ENCODE peak calls at places on chromosomes 16 and 17, in four cellular contexts. One of them, this sample, is unnamed.

GRCh38 chr17:1592751-1593629 is 30.4 kb upstream of the PITPNA start:
- DNase-seq in activated T-helper 2 cell treated with anti-CD3 and anti-CD28 coated beads, Interferon-gamma antibody, Interleukin-2, Interleukin-4, amounts not matched to agents 10 μg/mL and 5 μg/mL and 100 μg/mL, durations not matched to agents 14 hours and 24 hours and 36 hours: no peak
- DNase-seq in H4: no peak
- DNase-seq in tibial artery: no peak
- DNase-seq in this sample: no peak

GRCh38 chr17:66893382-66893781 is 58.5 kb downstream of the CACNG5 start:
- DNase-seq in activated T-helper 2 cell treated with anti-CD3 and anti-CD28 coated beads, Interferon-gamma antibody, Interleukin-2, Interleukin-4, amounts not matched to agents 10 μg/mL and 5 μg/mL and 100 μg/mL, durations not matched to agents 14 hours and 24 hours and 36 hours: no peak
- DNase-seq in H4: no peak
- DNase-seq in tibial artery: no peak
- DNase-seq in this sample: no peak

GRCh38 chr17:39113871-39114270 is 37.6 kb downstream of the PLXDC1 start:
- DNase-seq in activated T-helper 2 cell treated with anti-CD3 and anti-CD28 coated beads, Interferon-gamma antibody, Interleukin-2, Interleukin-4, amounts not matched to agents 10 μg/mL and 5 μg/mL and 100 μg/mL, durations not matched to agents 14 hours and 24 hours and 36 hours: no peak
- DNase-seq in H4: no peak
- DNase-seq in tibial artery: no peak
- DNase-seq in this sample: no peak

GRCh38 chr17:48241131-48241591 is 133.6 kb downstream of the SNX11 start:
- DNase-seq in activated T-helper 2 cell treated with anti-CD3 and anti-CD28 coated beads, Interferon-gamma antibody, Interleukin-2, Interleukin-4, amounts not matched to agents 10 μg/mL and 5 μg/mL and 100 μg/mL, durations not matched to agents 14 hours and 24 hours and 36 hours: no peak
- DNase-seq in H4: peak
- DNase-seq in tibial artery: peak
- DNase-seq in this sample: peak

GRCh38 chr16:6091021-6091420 is 993.4 kb upstream of the EEF2KMT start:
- DNase-seq in activated T-helper 2 cell treated with anti-CD3 and anti-CD28 coated beads, Interferon-gamma antibody, Interleukin-2, Interleukin-4, amounts not matched to agents 10 μg/mL and 5 μg/mL and 100 μg/mL, durations not matched to agents 14 hours and 24 hours and 36 hours: no peak
- DNase-seq in H4: no peak
- DNase-seq in tibial artery: no peak
- DNase-seq in this sample: no peak

GRCh38 chr17:19573075-19573474 is 39.4 kb downstream of the SLC47A1 start:
- DNase-seq in activated T-helper 2 cell treated with anti-CD3 and anti-CD28 coated beads, Interferon-gamma antibody, Interleukin-2, Interleukin-4, amounts not matched to agents 10 μg/mL and 5 μg/mL and 100 μg/mL, durations not matched to agents 14 hours and 24 hours and 36 hours: no peak
- DNase-seq in H4: no peak
- DNase-seq in tibial artery: no peak
- DNase-seq in this sample: no peak

GRCh38 chr17:76461765-76462555 is 5.4 kb upstream of the AANAT start:
- DNase-seq in activated T-helper 2 cell treated with anti-CD3 and anti-CD28 coated beads, Interferon-gamma antibody, Interleukin-2, Interleukin-4, amounts not matched to agents 10 μg/mL and 5 μg/mL and 100 μg/mL, durations not matched to agents 14 hours and 24 hours and 36 hours: no peak
- DNase-seq in H4: no peak
- DNase-seq in tibial artery: no peak
- DNase-seq in this sample: no peak

GRCh38 chr16:84826558-84826941 is 6.8 kb downstream of the CRISPLD2 start:
- DNase-seq in activated T-helper 2 cell treated with anti-CD3 and anti-CD28 coated beads, Interferon-gamma antibody, Interleukin-2, Interleukin-4, amounts not matched to agents 10 μg/mL and 5 μg/mL and 100 μg/mL, durations not matched to agents 14 hours and 24 hours and 36 hours: no peak
- DNase-seq in H4: no peak
- DNase-seq in tibial artery: peak
- DNase-seq in this sample: no peak

GRCh38 chr17:8226536-8227237 is 16.3 kb upstream of the AURKB start:
- DNase-seq in activated T-helper 2 cell treated with anti-CD3 and anti-CD28 coated beads, Interferon-gamma antibody, Interleukin-2, Interleukin-4, amounts not matched to agents 10 μg/mL and 5 μg/mL and 100 μg/mL, durations not matched to agents 14 hours and 24 hours and 36 hours: peak
- DNase-seq in H4: peak
- DNase-seq in tibial artery: peak
- DNase-seq in this sample: peak

This sample was measured in SJSA1.